ENCODE peak calls at places on chromosomes 4 and X, in five cellular contexts. O is sciatic nerve; H is CD8-positive, alpha-beta T cell; F is stimulated activated CD8-positive, alpha-beta memory T cell treated with anti-CD3 and anti-CD28 coated beads, Interleukin-2, amount 100 ng/mL, for 1 hour; A is AG10803. I is an unnamed sample.

GRCh38 chrX:7828594-7828993 is 14.4 kb upstream of the VCX start:
- DNase-seq in O (no peak), H (no peak), F (no peak), A (no peak), I (no peak)

GRCh38 chr4:15682790-15683495 is 1.3 kb downstream of the FAM200B start:
- DNase-seq in O (no peak), H (no peak), F (no peak), A (no peak), I (no peak)

GRCh38 chr4:24188459-24188858 is 298.6 kb upstream of the PPARGC1A start:
- DNase-seq in O (no peak), H (no peak), F (no peak), A (no peak), I (no peak)

GRCh38 chrX:72269671-72270251 is 7.3 kb downstream of the RPS4X start:
- DNase-seq in O (no peak), H (peak; percentile 43), F (no peak), A (peak; percentile 41), I (no peak)

GRCh38 chr4:106017975-106018374 is 122.7 kb downstream of the NPNT start:
- DNase-seq in O (no peak), H (no peak), F (no peak), A (no peak), I (no peak)

GRCh38 chr4:38752393-38752961 is 30.3 kb downstream of the TLR10 start:
- DNase-seq in O (no peak), H (no peak), F (no peak), A (peak; percentile 44), I (no peak)

GRCh38 chrX:115367956-115368355 is 78.4 kb downstream of the LUZP4 start:
- DNase-seq in O (no peak), H (no peak), F (no peak), A (peak; percentile 8), I (no peak)

GRCh38 chr4:145763399-145763798 is 83.5 kb downstream of the C4orf51 start:
- DNase-seq in O (no peak), H (no peak), F (no peak), A (no peak), I (no peak)

GRCh38 chr4:123250843-123251242 is 145.8 kb upstream of the SPRY1 start:
- DNase-seq in O (no peak), H (no peak), F (no peak), A (peak; percentile 20), I (no peak)

GRCh38 chr4:75629239-75629638 is 1.1 kb downstream of the CDKL2 start:
- DNase-seq in O (no peak), H (no peak), F (no peak), A (no peak), I (no peak)

GRCh38 chr4:53818112-53818511 is 226.8 kb upstream of the LNX1 start:
- DNase-seq in O (no peak), H (no peak), F (no peak), A (peak; percentile 31), I (no peak)

GRCh38 chrX:132954323-132954722 is 4.1 kb downstream of the HS6ST2 start:
- DNase-seq in O (no peak), H (no peak), F (no peak), A (no peak), I (no peak)

GRCh38 chrX:153635788-153636668 is 11.0 kb upstream of the DUSP9 start:
- DNase-seq in O (peak; percentile 49), H (no peak), F (no peak), A (no peak), I (no peak)

GRCh38 chrX:75746891-75747639 is 38.0 kb downstream of the MAGEE2 start:
- DNase-seq in O (no peak), H (no peak), F (no peak), A (peak; percentile 15), I (no peak)

GRCh38 chr4:31807036-31807435 is 1086.9 kb downstream of the PCDH7 start:
- DNase-seq in O (no peak), H (no peak), F (no peak), A (no peak), I (no peak)

I was measured in coronary artery.